ENCODE peak calls at places on chromosomes 3 and 15, in four cellular contexts. V, R, E and Q are unnamed samples.

GRCh38 chr15:55108858-55109518 is 87.8 kb downstream of the RSL24D1 start:
- DNase-seq in V (peak; percentile 31), R (peak; percentile 54), E (peak; percentile 55), Q (peak; percentile 61)

GRCh38 chr3:51777985-51778384 is 1.1 kb downstream of the IQCF6 start:
- DNase-seq in V (no peak), R (no peak), E (no peak), Q (no peak)

GRCh38 chr3:10777627-10778026 is 38.4 kb upstream of the SLC6A11 start:
- DNase-seq in V (no peak), R (peak; percentile 5), E (no peak), Q (no peak)

GRCh38 chr3:35338186-35338585 is 301.1 kb upstream of the ARPP21 start:
- DNase-seq in V (no peak), R (no peak), E (no peak), Q (no peak)

GRCh38 chr15:41285285-41285684 is 47.1 kb downstream of the OIP5 start:
- DNase-seq in V (no peak), R (no peak), E (no peak), Q (no peak)

GRCh38 chr15:99017322-99017701 is 9.7 kb upstream of the PGPEP1L start:
- DNase-seq in V (no peak), R (no peak), E (no peak), Q (no peak)

GRCh38 chr3:142946861-142947260 is 16.6 kb downstream of the PAQR9 start:
- DNase-seq in V (no peak), R (no peak), E (no peak), Q (no peak)

GRCh38 chr3:51392301-51393095 is 1.4 kb downstream of the RBM15B start:
- DNase-seq in V (no peak), R (no peak), E (no peak), Q (no peak)

GRCh38 chr3:160400048-160400630 is 689 bp downstream of the SMC4 start:
- DNase-seq in V (no peak), R (peak; percentile 50), E (peak; percentile 38), Q (peak; percentile 53)

GRCh38 chr15:58604455-58604923 is 145.0 kb downstream of the ADAM10 start:
- DNase-seq in V (no peak), R (no peak), E (no peak), Q (no peak)

GRCh38 chr3:117399311-117400068 is 689.9 kb downstream of the TUSC7 start:
- DNase-seq in V (peak; percentile 47), R (no peak), E (no peak), Q (no peak)

GRCh38 chr3:5431811-5432378 is 244.4 kb downstream of the EDEM1 start:
- DNase-seq in V (no peak), R (no peak), E (no peak), Q (no peak)

GRCh38 chr3:71504250-71505036 is 79.1 kb downstream of the FOXP1 start:
- DNase-seq in V (peak; percentile 92), R (no peak), E (no peak), Q (no peak)

GRCh38 chr15:34853001-34853758 is 57.8 kb upstream of the ACTC1 start:
- DNase-seq in V (no peak), R (no peak), E (no peak), Q (no peak)

GRCh38 chr3:115927210-115927609 is 303.9 kb downstream of the GAP43 start:
- DNase-seq in V (no peak), R (no peak), E (no peak), Q (no peak)

GRCh38 chr3:5122741-5123706 is 932 bp downstream of the ARL8B start:
- DNase-seq in V (peak; percentile 48), R (peak; percentile 35), E (no peak), Q (peak; percentile 35)

GRCh38 chr15:70347766-70348558 is 250.2 kb upstream of the TLE3 start:
- DNase-seq in V (no peak), R (no peak), E (no peak), Q (no peak)

GRCh38 chr3:127964053-127964452 is 49.0 kb downstream of the KBTBD12 start:
- DNase-seq in V (no peak), R (no peak), E (no peak), Q (no peak)

GRCh38 chr3:96760956-96761355 is 53.4 kb upstream of the EPHA6 start:
- DNase-seq in V (no peak), R (no peak), E (no peak), Q (no peak)

GRCh38 chr15:93980149-93980911 is 251.0 kb upstream of the MCTP2 start:
- DNase-seq in V (no peak), R (no peak), E (no peak), Q (no peak)

GRCh38 chr3:124178531-124178930 is 186.6 kb upstream of the ROPN1 start:
- DNase-seq in V (peak; percentile 5), R (no peak), E (no peak), Q (no peak)

GRCh38 chr15:70501121-70501727 is 262.1 kb downstream of the UACA start:
- DNase-seq in V (no peak), R (no peak), E (no peak), Q (no peak)